ENCODE peak calls at places on chromosome 21, in seven cellular contexts. S is kidney; O is CD8-positive, alpha-beta T cell; W is hepatocyte; Y is upper lobe of left lung; M is heart left ventricle; I is pancreas. Z is an unnamed sample. For H3K36me3, the result is how much of the 10 kb centered on the place peaks cover.

GRCh38 chr21:19322360-19322759 is 918.8 kb upstream of the TMPRSS15 start:
- DNase-seq in S (no peak), O (no peak), I (no peak), M (no peak), W (no peak), Y (no peak), Z (no peak)

GRCh38 chr21:44880762-44881585 is 7.5 kb upstream of the PTTG1IP start:
- DNase-seq in M (no peak), W (no peak), I (no peak), S (no peak), O (no peak), Y (no peak), Z (no peak)

GRCh38 chr21:24225432-24225831 is 1381.8 kb downstream of the MRPL39 start:
- DNase-seq in Y (no peak), I (no peak), O (no peak), S (no peak), M (no peak), W (no peak), Z (no peak)

GRCh38 chr21:44440241-44441040 is 14.9 kb upstream of the LRRC3 start:
- DNase-seq in W (no peak), Y (no peak), I (no peak), O (no peak), M (no peak), S (peak), Z (no peak)

GRCh38 chr21:42651515-42652401 is 1.7 kb upstream of the PDE9A start:
- DNase-seq in M (no peak), O (no peak), S (peak), Y (no peak), W (no peak), I (no peak), Z (no peak)

GRCh38 chr21:28632718-28633408 is 359.8 kb downstream of the LTN1 start:
- DNase-seq in M (no peak), S (no peak), O (no peak), W (no peak), I (no peak), Y (no peak), Z (no peak)

GRCh38 chr21:28811860-28812259 is 180.8 kb downstream of the LTN1 start:
- DNase-seq in M (no peak), O (no peak), Y (no peak), W (no peak), S (no peak), I (no peak), Z (no peak)

GRCh38 chr21:25368531-25368930 is 238.8 kb downstream of the MRPL39 start:
- DNase-seq in Y (no peak), I (no peak), W (no peak), M (no peak), S (no peak), O (no peak), Z (no peak)

GRCh38 chr21:33047231-33047630 is 21.5 kb downstream of the OLIG2 start:
- DNase-seq in M (no peak), S (no peak), O (no peak), W (no peak), Y (no peak), I (no peak), Z (no peak)

GRCh38 chr21:25421327-25422028 is 185.8 kb downstream of the MRPL39 start:
- DNase-seq in O (no peak), W (peak), I (no peak), Y (no peak), S (no peak), M (no peak), Z (peak)

GRCh38 chr21:41678016-41678935 is 88.6 kb downstream of the RIPK4 start:
- DNase-seq in S (peak), O (no peak), M (no peak), I (peak), Y (peak), W (peak), Z (no peak)

GRCh38 chr21:44984428-44984791 is 44.6 kb downstream of the SLX9 start:
- DNase-seq in M (no peak), O (no peak), W (no peak), I (no peak), S (peak), Y (no peak), Z (no peak)

GRCh38 chr21:40049031-40049958 is 182.1 kb downstream of the PCP4 start:
- DNase-seq in Y (no peak), M (no peak), O (no peak), S (no peak), I (no peak), W (peak), Z (no peak)

GRCh38 chr21:35244514-35244913 is 195.4 kb upstream of the RUNX1 start:
- DNase-seq in I (peak), W (no peak), M (no peak), O (no peak), S (no peak), Y (peak), Z (no peak)

GRCh38 chr21:39217356-39218081 is 34.3 kb upstream of the PSMG1 start:
- DNase-seq in W (no peak), Y (no peak), M (no peak), O (no peak), I (no peak), S (no peak), Z (no peak)

DNA sequence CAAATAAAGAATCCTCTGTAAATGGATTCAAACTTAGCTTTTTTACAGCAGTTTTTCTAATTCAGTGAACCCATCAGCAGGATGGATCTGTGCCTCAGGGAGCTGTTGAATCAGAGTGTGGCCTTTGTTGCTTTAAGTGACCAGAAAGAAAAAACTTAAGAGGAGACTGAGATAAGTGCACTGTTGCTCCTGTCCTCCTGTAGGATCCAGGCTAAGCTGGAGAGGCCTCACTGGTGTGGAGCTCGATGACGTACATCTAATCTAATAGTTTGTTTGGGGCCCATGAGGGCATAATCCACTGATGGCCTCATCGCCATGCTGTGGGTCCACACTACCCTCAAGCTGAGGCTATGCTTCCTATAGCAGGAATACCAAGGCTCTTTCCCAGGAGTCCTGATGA is 10.6 kb downstream of the DIP2A start:
- DNase-seq in M (no peak), S (no peak), I (no peak), Y (no peak), O (no peak), W (no peak), Z (no peak)
- H3K4me3 ChIP-seq in M (no peak), S (no peak), I (no peak), Y (no peak), O (no peak), W (no peak), Z (no peak)

DNA sequence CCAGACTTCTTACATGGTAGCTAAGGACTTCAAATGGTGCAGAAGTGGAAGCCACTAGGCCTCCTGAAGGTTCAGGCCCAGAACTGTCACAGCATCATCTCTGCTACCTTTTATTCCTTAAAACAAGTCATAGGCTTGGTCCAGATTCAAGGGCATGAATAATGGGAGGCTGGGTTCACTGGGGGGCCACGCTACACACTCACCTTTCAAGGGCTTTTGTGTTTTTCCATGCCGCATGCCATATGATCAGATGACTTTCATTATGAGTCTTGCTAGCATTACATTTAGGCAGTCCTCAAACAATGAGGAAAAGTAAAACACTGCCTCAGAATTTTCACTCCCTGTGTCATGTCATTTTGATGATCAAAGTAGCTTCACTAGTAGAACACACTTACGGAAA is 83.4 kb downstream of the VPS26C start:
- DNase-seq in O (no peak), M (no peak), W (no peak), S (no peak), I (no peak), Y (no peak), Z (no peak)
- H3K36me3 ChIP-seq in O (under half), M (half or more), W (under half), S (under half), I (under half), Y (under half), Z (under half)

GRCh38 chr21:30408782-30409494 is 13.1 kb downstream of the KRTAP13-1 start:
- DNase-seq in Y (peak), W (peak), I (peak), O (no peak), M (peak), S (no peak), Z (no peak)
- TF ChIP-seq CTCF in Y (peak), W (peak), I (peak), O (no peak), M (peak), S (peak), Z (peak)

GRCh38 chr21:26587621-26588260 is 14.7 kb upstream of the CYYR1 start:
- DNase-seq in O (no peak), W (peak), M (no peak), Y (no peak), I (no peak), S (no peak), Z (no peak)
- H3K4me3 ChIP-seq in O (no peak), W (no peak), M (no peak), Y (no peak), I (no peak), S (no peak), Z (no peak)